ENCODE peak calls at places on chromosomes 12 and 14, in seven cellular contexts. T is natural killer cell, F is RWPE2, D is endothelial cell, M is foreskin fibroblast, J is nephron progenitor cell, Z is GM10248. S is an unnamed sample.

GRCh38 chr14:45247427-45247826 is 5.6 kb downstream of the MIS18BP1 start:
- DNase-seq in M (no peak), D (no peak), J (no peak), Z (no peak), T (no peak), F (no peak), S (no peak)

GRCh38 chr14:54676822-54677708 is 110.1 kb downstream of the SAMD4A start:
- DNase-seq in Z (no peak), M (peak), T (no peak), D (no peak), J (no peak), F (no peak), S (no peak)

GRCh38 chr12:93578221-93578620 is 5.7 kb downstream of the SOCS2 start:
- DNase-seq in J (no peak), M (no peak), T (no peak), Z (no peak), D (no peak), F (no peak), S (no peak)

GRCh38 chr14:73888460-73888725 is 1.7 kb downstream of the ZNF410 start:
- DNase-seq in J (no peak), T (no peak), D (no peak), M (peak), Z (no peak), F (no peak), S (no peak)

GRCh38 chr12:19183121-19183838 is 53.7 kb downstream of the PLEKHA5 start:
- DNase-seq in M (no peak), F (no peak), D (no peak), Z (no peak), T (no peak), J (no peak), S (no peak)

GRCh38 chr14:37253905-37254304 is 56.2 kb downstream of the MIPOL1 start:
- DNase-seq in D (no peak), J (no peak), T (no peak), Z (no peak), F (peak), M (peak), S (no peak)

GRCh38 chr14:50501642-50502041 is 30.7 kb downstream of the MAP4K5 start:
- DNase-seq in F (no peak), Z (no peak), M (peak), J (no peak), D (no peak), T (no peak), S (no peak)

GRCh38 chr14:95294320-95294719 is 25.4 kb downstream of the CLMN start:
- DNase-seq in D (no peak), J (no peak), Z (no peak), F (peak), T (no peak), M (no peak), S (no peak)

GRCh38 chr12:62703011-62703380 is 232.0 kb downstream of the PPM1H start:
- DNase-seq in Z (no peak), M (peak), J (no peak), F (no peak), T (no peak), D (no peak), S (no peak)

GRCh38 chr12:12461923-12462315 is 100.7 kb downstream of the DUSP16 start:
- DNase-seq in D (no peak), J (no peak), M (no peak), F (no peak), Z (no peak), T (no peak), S (no peak)

GRCh38 chr14:69648480-69649414 is 37.4 kb downstream of the SUSD6 start:
- DNase-seq in M (peak), J (no peak), Z (peak), D (no peak), F (no peak), T (no peak), S (no peak)

GRCh38 chr14:100078997-100079561 is 13.9 kb downstream of the EVL start:
- DNase-seq in D (no peak), F (no peak), T (peak), J (no peak), M (peak), Z (peak), S (no peak)

GRCh38 chr12:87253157-87253556 is 776.0 kb downstream of the C12orf50 start:
- DNase-seq in Z (no peak), T (no peak), F (no peak), M (no peak), J (no peak), D (no peak), S (no peak)

GRCh38 chr12:101891462-101891971 is 14.1 kb downstream of the DRAM1 start:
- DNase-seq in Z (peak), D (no peak), J (no peak), F (no peak), T (no peak), M (peak), S (no peak)

GRCh38 chr12:89461649-89462612 is 62.7 kb downstream of the GALNT4 start:
- DNase-seq in D (no peak), Z (peak), F (no peak), M (no peak), T (no peak), J (no peak), S (no peak)

GRCh38 chr12:121719926-121720414 is 7.4 kb downstream of the TMEM120B start:
- DNase-seq in D (no peak), T (no peak), Z (no peak), M (peak), F (no peak), J (no peak), S (no peak)

GRCh38 chr12:806116-806805 is 53.9 kb downstream of the WNK1 start:
- DNase-seq in T (no peak), D (no peak), M (no peak), J (no peak), Z (no peak), F (no peak), S (no peak)

DNA sequence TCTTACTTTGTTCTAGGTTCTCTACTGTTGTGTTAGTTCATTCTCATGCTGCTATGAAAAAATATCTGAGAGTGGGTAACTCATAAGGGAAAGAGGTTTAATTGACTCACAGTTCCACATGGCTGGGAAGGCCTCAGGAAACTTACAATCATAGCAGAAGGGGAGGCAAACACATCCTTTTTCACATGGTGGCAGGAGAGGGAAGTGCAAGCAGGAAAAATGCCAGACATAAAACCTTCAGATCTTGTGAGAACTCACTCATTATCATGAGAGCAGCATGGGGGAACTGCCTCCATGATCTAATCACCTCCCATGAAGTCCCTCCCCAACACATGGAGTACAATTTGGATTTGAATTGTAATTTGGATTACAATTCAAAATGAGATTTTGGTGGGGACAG is 69.6 kb downstream of the MGST1 start:
- DNase-seq in Z (no peak), M (no peak), D (no peak), F (no peak), J (no peak), T (no peak), S (no peak)
- TF ChIP-seq CTCF in Z (no peak), M (no peak), D (no peak), F (no peak), J (no peak), T (no peak), S (peak)

GRCh38 chr14:105439710-105440553 is 20.3 kb downstream of the MTA1 start:
- DNase-seq in Z (no peak), D (no peak), T (no peak), M (no peak), F (no peak), J (no peak), S (no peak)
- TF ChIP-seq CTCF in Z (no peak), D (no peak), T (no peak), M (no peak), F (peak), J (no peak), S (no peak)

DNA sequence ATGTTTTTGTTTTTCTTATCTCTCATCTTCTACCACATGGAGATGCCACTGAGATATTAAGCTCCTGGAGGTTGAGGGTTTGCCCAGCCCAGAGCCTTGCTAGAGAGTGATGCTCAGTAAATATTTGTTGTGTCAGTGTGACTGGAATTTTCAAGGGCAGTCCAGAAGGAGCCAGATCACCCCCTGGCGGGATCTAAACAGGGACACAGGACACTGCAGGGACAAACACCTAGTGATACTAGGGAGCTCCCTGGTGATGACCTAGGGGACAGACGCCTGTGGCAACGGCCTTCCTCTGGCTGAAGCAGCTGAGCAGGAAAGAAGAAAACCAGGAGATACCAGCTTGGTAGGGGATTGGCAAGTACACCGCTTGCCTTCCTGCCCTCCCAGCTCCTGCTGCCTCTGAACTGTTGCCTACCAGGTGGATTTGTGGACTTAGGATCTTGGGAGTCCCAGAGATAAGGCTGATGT is 714.4 kb upstream of the TBX3 start:
- DNase-seq in M (no peak), J (no peak), T (no peak), F (no peak), Z (no peak), D (no peak), S (no peak)
- TF ChIP-seq CTCF in M (no peak), J (no peak), T (no peak), F (peak), Z (no peak), D (no peak), S (peak)

DNA sequence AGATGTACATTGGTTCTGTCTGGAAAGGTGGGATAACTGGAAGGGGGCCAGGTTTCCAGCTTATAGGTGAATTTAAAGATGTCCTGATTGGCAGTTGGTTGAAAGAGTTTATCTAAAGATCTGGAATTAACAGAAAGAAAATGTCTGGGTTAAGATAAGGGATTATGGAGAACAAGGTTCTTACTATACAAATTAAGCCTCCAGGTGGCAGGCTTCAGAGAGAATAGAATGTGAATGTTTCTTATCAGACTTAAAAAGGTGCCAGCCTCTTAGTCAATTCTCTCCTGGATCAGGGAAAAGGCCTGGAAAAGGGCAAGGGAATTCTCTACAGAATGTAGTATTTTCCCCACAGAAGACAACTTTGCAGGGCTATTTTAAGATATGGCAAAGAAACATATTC is 53.1 kb downstream of the CNTN1 start:
- DNase-seq in T (no peak), F (no peak), J (no peak), M (no peak), Z (no peak), D (no peak), S (no peak)
- TF ChIP-seq CTCF in T (no peak), F (peak), J (no peak), M (no peak), Z (no peak), D (peak), S (peak)

DNA sequence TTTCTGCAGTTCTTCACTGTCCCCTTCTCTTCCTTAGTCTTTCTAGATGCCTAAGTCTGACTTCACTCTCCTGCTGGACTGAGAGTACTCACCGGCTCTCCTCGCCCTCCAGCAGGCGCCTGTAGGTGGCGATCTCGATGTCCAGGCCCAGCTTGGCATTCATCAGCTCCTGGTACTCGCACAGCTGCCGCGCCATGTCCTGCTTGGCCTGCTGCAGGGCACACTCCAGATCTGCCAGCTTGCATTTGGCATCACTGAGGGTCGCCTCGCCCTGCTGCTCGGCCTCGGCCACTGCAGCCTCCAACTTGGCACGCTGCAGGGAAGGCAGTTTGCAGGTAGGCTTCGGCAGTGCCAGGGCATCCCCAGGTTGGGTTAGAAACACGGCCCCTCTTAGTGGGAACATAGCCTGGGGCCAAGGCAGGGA is 5.2 kb downstream of the KRT84 start:
- DNase-seq in T (no peak), M (no peak), D (peak), Z (no peak), J (peak), F (no peak), S (no peak)
- TF ChIP-seq CTCF in T (peak), M (peak), D (peak), Z (peak), J (peak), F (peak), S (peak)

DNA sequence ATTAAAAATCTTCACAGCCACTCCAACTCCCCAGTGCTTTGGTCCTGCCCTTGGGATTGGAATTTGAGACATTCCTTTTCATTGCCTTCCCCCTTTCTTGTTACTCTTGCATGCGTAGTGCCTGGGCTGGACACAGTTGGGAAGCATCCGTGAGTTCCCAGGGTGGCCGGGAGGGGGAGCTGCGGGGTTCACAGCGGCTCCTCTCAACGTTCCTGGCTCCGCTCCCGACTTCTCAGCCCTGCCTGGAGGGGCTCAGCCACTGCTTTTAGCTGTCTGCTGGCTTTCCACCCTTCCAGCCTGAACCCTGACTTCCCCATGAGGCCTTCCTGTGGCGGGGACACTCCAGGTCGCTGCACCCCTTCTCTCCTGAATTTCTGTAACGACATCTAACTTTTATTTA is 3.2 kb downstream of the TEX52 start:
- DNase-seq in Z (peak), T (peak), M (peak), J (peak), D (peak), F (peak), S (peak)
- TF ChIP-seq CTCF in Z (peak), T (peak), M (peak), J (peak), D (peak), F (peak), S (peak)

GRCh38 chr14:104724981-104725771 is 1.1 kb downstream of the ADSS1 start:
- DNase-seq in F (no peak), M (peak), D (peak), T (no peak), J (peak), Z (no peak), S (no peak)
- TF ChIP-seq CTCF in F (peak), M (peak), D (no peak), T (no peak), J (peak), Z (no peak), S (no peak)

GRCh38 chr12:48995061-48995879 is 3.9 kb downstream of the DDN start:
- DNase-seq in Z (peak), M (peak), F (no peak), D (peak), T (peak), J (peak), S (peak)
- TF ChIP-seq CTCF in Z (peak), M (peak), F (peak), D (peak), T (peak), J (peak), S (peak)

S was measured in progenitor cell of endocrine pancreas.